ENCODE peak calls at places on chromosomes 7 and 10, in five cellular contexts. X, C, L, W and O are unnamed samples.

GRCh38 chr7:26792573-26792972 is 71.8 kb downstream of the SKAP2 start:
- DNase-seq in X (no peak), L (no peak), W (no peak), C (no peak), O (no peak)

GRCh38 chr7:54778696-54779285 is 19.8 kb upstream of the SEC61G start:
- DNase-seq in X (no peak), W (no peak), L (no peak), C (no peak), O (no peak)

GRCh38 chr7:69739906-69740545 is 141.8 kb downstream of the AUTS2 start:
- DNase-seq in W (no peak), L (no peak), C (peak; percentile 30), X (no peak), O (peak; percentile 48)

GRCh38 chr10:114009281-114009996 is 34.2 kb upstream of the ADRB1 start:
- DNase-seq in C (no peak), X (no peak), W (no peak), L (no peak), O (no peak)

GRCh38 chr10:79050896-79051555 is 17.7 kb upstream of the ZMIZ1 start:
- DNase-seq in X (no peak), W (peak; percentile 37), C (no peak), L (peak; percentile 11), O (peak; percentile 54)

GRCh38 chr10:66671562-66671961 is 254.3 kb upstream of the LRRTM3 start:
- DNase-seq in C (no peak), W (no peak), X (no peak), L (no peak), O (no peak)

GRCh38 chr7:146956323-146956722 is 839.7 kb downstream of the CNTNAP2 start:
- DNase-seq in C (no peak), L (no peak), W (no peak), X (no peak), O (peak; percentile 8)

GRCh38 chr7:13104128-13104527 is 416.7 kb downstream of the ARL4A start:
- DNase-seq in C (no peak), X (no peak), L (no peak), W (no peak), O (no peak)

GRCh38 chr7:104883718-104884452 is 130.1 kb upstream of the KMT2E start:
- DNase-seq in X (peak; percentile 91), L (peak; percentile 85), C (peak; percentile 88), W (peak; percentile 96), O (peak; percentile 90)
- H3K4me3 ChIP-seq in X (no peak overlapping the region), L (no peak overlapping the region), C (no peak overlapping the region), W (no peak overlapping the region), O (no peak overlapping the region)

GRCh38 chr7:47571355-47572100 is 10.4 kb downstream of the TNS3 start:
- DNase-seq in L (peak; percentile 61), C (peak; percentile 83), X (no peak), W (peak; percentile 91), O (peak; percentile 65)
- H3K4me1 ChIP-seq in L (peaks cover 24% of the 10 kb centered on the region), C (peaks cover 33% of the 10 kb centered on the region), X (peaks cover 99% of the 10 kb centered on the region), W (peaks cover 6% of the 10 kb centered on the region), O (peaks cover 8% of the 10 kb centered on the region)

DNA sequence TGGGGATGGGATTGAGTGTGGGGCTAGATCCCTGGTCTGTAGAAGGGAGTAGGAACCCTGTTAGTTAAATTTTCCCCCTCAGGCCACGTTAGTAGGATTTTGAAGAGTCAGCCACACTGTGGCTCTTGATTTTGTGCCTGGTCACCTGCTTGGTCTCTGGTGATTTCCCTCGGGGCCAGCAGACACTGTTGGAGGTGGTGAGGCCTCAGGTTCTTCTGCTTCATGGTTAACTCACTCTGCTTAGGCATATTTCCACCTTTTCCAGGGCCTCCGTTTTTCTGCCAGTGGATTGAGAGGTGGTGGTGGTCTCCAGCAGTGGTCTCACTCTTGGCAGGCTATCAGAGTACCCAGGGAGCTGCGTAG is 4.1 kb downstream of the TSPAN14 start:
- DNase-seq in L (no peak), C (no peak), W (peak; percentile 46), X (no peak), O (no peak)
- H3K4me3 ChIP-seq in L (no peak overlapping the region), C (no peak overlapping the region), W (no peak overlapping the region), X (peak overlapping the region; percentile 23), O (no peak overlapping the region)

GRCh38 chr7:128219646-128220045 is 21.4 kb upstream of the LEP start:
- DNase-seq in L (no peak), W (no peak), C (no peak), X (no peak), O (no peak)
- H3K4me1 ChIP-seq in L (no peaks in the 10 kb centered on the region), W (no peaks in the 10 kb centered on the region), C (no peaks in the 10 kb centered on the region), X (peaks cover 11% of the 10 kb centered on the region), O (no peaks in the 10 kb centered on the region)

DNA sequence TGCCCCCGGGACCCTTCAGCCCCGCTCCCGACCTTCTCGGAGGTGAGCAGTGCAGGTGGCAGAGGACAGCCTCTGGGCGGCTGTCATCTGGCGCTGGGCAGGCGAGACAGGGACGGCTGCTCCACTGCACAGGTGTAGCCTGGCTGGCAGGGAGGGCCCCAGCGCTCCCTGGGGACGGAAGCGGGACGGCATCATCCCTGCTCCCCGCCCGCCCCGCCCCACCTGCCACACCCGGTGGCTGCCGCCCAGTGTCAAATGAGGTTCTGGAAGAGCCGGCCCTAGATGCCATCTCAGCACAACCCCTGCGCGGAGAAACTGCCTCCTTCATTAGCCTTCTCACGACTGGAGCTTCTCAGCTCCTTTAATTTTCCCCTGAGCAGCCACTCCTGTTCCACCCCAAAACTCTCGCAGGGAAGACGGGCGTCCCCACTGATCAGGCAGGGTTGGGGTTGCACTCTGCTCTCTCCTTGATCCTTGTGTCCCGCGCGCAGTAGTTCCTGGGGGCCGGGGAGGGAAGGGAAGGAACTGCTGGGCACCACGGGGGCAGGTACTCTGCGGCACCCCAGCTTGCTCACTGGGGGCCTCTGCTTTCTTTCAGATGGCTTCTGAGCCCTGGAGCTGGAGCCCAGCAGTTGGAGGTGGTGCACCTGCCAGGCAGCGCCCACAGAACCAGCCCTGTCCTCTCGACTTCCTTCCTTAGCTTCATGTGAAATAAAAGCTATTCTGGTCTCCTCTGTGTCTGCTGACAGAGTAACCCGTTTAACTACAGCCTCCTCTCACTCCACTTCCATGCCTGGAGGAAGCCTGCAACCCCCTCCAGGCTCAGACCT is 12.0 kb downstream of the PLAC9 start:
- DNase-seq in W (no peak), L (peak; percentile 13), C (no peak), X (peak; percentile 37), O (no peak)
- H3K4me3 ChIP-seq in W (no peak overlapping the region), L (no peak overlapping the region), C (no peak overlapping the region), X (peak overlapping the region; percentile 33), O (no peak overlapping the region)

DNA sequence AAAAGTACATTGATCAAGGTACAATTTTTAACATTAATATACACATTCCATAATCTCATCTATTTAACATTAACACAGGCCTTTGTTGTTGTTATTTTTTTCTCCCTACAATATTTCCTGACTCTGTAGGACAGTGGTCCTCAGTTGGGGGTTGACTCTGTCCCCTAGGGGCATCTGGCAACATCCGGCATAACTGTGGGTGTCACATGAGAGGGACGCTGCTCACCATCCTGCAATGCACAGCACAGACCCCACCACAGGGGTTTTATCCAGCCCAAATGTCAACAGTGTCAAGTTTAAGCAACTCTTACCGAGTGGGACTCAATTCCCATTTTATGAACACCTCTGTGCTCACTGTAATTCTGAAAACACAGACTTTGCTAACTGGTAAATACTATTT is 8.8 kb downstream of the IDI1 start:
- DNase-seq in X (no peak), C (no peak), L (no peak), W (no peak), O (no peak)
- H3K4me1 ChIP-seq in X (no peaks in the 10 kb centered on the region), C (peaks cover 16% of the 10 kb centered on the region), L (no peaks in the 10 kb centered on the region), W (no peaks in the 10 kb centered on the region), O (peaks cover 8% of the 10 kb centered on the region)

GRCh38 chr7:66263936-66264335 is 58.8 kb downstream of the TPST1 start:
- DNase-seq in W (no peak), C (no peak), L (no peak), X (no peak), O (no peak)
- H3K4me3 ChIP-seq in W (no peak overlapping the region), C (no peak overlapping the region), L (no peak overlapping the region), X (no peak overlapping the region), O (no peak overlapping the region)

DNA sequence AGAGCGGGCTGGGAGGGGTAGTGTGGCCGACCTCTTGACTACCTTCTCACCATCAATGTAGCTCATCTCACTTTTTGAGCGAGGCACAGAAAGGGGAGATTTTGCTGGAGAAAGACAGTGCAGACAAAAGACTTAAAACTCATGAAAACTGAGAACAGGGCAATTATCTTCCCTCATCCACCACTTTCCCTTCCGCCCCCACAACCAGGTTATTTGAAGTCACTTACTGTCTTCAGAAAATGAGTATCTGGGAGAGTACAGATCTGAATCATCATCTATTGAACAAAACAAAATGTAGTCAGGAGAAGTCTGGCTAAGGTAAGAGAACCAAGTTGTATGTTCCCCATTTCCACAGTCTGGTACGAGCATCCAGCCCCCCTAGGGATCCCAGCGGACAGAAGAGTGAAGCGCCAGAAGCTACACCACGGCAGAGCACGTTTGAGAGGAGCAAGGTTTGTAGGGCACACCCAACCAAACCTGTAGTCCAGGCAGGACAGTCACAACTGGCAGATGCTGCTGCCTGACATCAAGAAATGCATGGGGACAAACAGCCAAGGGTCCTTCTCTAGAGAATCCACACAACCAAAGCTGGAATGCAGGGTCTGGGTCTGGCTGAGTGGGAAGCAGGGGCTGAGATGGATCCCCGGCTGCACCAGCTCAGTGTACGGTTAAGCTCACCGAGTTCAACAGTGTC is 93.4 kb upstream of the PDLIM1 start:
- DNase-seq in X (no peak), C (no peak), W (no peak), L (no peak), O (no peak)
- H3K4me1 ChIP-seq in X (peaks cover 12% of the 10 kb centered on the region), C (peaks cover 26% of the 10 kb centered on the region), W (no peaks in the 10 kb centered on the region), L (no peaks in the 10 kb centered on the region), O (no peaks in the 10 kb centered on the region)

DNA sequence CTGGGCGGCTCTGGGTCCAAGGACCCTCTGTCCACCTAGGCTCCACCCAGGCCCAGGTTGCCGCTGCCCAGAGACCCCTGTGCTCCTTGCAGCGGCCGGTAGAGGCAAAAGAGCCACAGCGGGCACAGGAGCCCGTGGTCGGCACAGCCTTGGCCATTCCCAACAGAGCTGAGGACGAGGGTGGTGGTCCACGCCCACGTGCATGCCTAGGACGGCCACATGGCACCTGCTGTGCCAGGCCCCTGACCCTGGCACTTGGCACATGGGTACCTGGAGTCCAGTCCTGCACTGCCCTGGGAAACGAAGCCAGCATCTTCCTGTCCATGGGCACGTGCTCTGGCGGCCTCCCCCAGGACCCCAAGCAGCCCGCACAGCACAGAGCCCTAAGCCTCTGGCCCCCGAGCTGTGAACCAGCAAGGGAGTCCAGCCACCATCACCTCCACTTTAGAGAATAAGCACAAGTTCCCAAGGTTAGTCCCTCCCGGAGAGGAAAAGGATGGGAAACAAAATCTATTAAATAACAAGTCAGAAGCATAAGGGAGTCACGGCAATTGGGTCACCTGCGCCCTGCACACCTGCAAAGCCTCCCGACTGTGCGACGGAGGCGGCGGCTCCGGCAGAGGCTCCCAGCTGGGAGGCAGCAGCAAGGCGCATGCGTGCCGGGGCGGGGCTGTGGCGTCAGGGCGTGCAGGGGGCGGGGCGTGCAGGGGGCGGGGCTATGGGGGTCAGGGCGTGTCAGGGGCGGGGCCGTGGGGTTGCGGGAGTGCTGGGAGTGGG is 59.1 kb downstream of the STK32C start:
- DNase-seq in C (peak; percentile 73), X (peak; percentile 84), W (no peak), L (no peak), O (peak; percentile 60)
- H3K4me3 ChIP-seq in C (no peak overlapping the region), X (peak overlapping the region; percentile 47), W (no peak overlapping the region), L (no peak overlapping the region), O (peak overlapping the region; percentile 25)